ENCODE peak calls at places on chromosomes 7 and 10, in four cellular contexts. Z is substantia nigra, P is GM12891, E is activated T-cell treated with anti-CD3 and anti-CD28 coated beads for 1 hour. B is an unnamed sample.

GRCh38 chr7:45235905-45236304 is 78.3 kb downstream of the RAMP3 start:
- DNase-seq in Z (no peak), P (no peak), E (no peak), B (no peak)

GRCh38 chr10:44388641-44389040 is 3.7 kb upstream of the CXCL12 start:
- DNase-seq in Z (no peak), P (no peak), E (no peak), B (no peak)

GRCh38 chr7:16839646-16840045 is 34.8 kb upstream of the AGR2 start:
- DNase-seq in Z (no peak), P (no peak), E (no peak), B (no peak)

GRCh38 chr7:132650498-132650897 is 74.2 kb upstream of the PLXNA4 start:
- DNase-seq in Z (no peak), P (no peak), E (no peak), B (no peak)

GRCh38 chr7:33946094-33946699 is 40.9 kb downstream of the BMPER start:
- DNase-seq in Z (no peak), P (no peak), E (no peak), B (no peak)

GRCh38 chr10:130804778-130805634 is 506.5 kb downstream of the TCERG1L start:
- DNase-seq in Z (no peak), P (no peak), E (no peak), B (no peak)

GRCh38 chr7:113816639-113817038 is 102.2 kb downstream of the PPP1R3A start:
- DNase-seq in Z (no peak), P (no peak), E (no peak), B (no peak)

GRCh38 chr10:61903184-61903990 is 1.9 kb downstream of the ARID5B start:
- DNase-seq in Z (peak), P (no peak), E (peak), B (peak)

GRCh38 chr10:22737587-22737986 is 23.2 kb upstream of the PIP4K2A start:
- DNase-seq in Z (no peak), P (no peak), E (no peak), B (peak)

GRCh38 chr7:54940748-54941147 is 78.1 kb upstream of the EGFR start:
- DNase-seq in Z (no peak), P (no peak), E (no peak), B (no peak)

GRCh38 chr10:79608505-79609375 is 2.0 kb upstream of the SFTPA1 start:
- DNase-seq in Z (no peak), P (peak), E (peak), B (peak)

GRCh38 chr7:90655566-90655965 is 59.4 kb downstream of the CDK14 start:
- DNase-seq in Z (no peak), P (no peak), E (no peak), B (no peak)

GRCh38 chr7:158716802-158717201 is 12.2 kb upstream of the NCAPG2 start:
- DNase-seq in Z (no peak), P (no peak), E (no peak), B (no peak)

GRCh38 chr7:2725178-2726105 is 37.4 kb downstream of the AMZ1 start:
- DNase-seq in Z (no peak), P (no peak), E (no peak), B (peak)

GRCh38 chr7:69198250-69198649 is 400.0 kb upstream of the AUTS2 start:
- DNase-seq in Z (no peak), P (no peak), E (no peak), B (no peak)

GRCh38 chr10:73886625-73887024 is 12.3 kb upstream of the CAMK2G start:
- DNase-seq in Z (no peak), P (no peak), E (no peak), B (no peak)

GRCh38 chr7:37901236-37901827 is 15.3 kb downstream of the SFRP4 start:
- DNase-seq in Z (no peak), P (no peak), E (no peak), B (no peak)

GRCh38 chr7:114423218-114423496 is 8.5 kb downstream of the FOXP2 start:
- DNase-seq in Z (no peak), P (no peak), E (no peak), B (no peak)

GRCh38 chr7:3042861-3043489 is 692 bp downstream of the CARD11 start:
- DNase-seq in Z (no peak), P (peak), E (peak), B (no peak)

GRCh38 chr10:102669206-102670064 is 25.2 kb downstream of the TRIM8 start:
- DNase-seq in Z (no peak), P (no peak), E (no peak), B (peak)

GRCh38 chr7:12699299-12699698 is 11.9 kb downstream of the ARL4A start:
- DNase-seq in Z (no peak), P (no peak), E (no peak), B (no peak)

GRCh38 chr7:72751978-72752377 is 76.0 kb downstream of the TYW1B start:
- DNase-seq in Z (no peak), P (no peak), E (no peak), B (no peak)

GRCh38 chr10:120607016-120607709 is 150.1 kb downstream of the PLPP4 start:
- DNase-seq in Z (no peak), P (no peak), E (no peak), B (no peak)

GRCh38 chr7:128113839-128114238 is 82.6 kb upstream of the LRRC4 start:
- DNase-seq in Z (no peak), P (no peak), E (no peak), B (no peak)

GRCh38 chr7:1105189-1105588 is 17.3 kb downstream of the GPER1 start:
- DNase-seq in Z (no peak), P (no peak), E (no peak), B (no peak)

GRCh38 chr7:104130726-104131125 is 77.1 kb downstream of the ORC5 start:
- DNase-seq in Z (no peak), P (no peak), E (no peak), B (no peak)

GRCh38 chr7:159141159-159141558 is 3.5 kb downstream of the VIPR2 start:
- DNase-seq in Z (no peak), P (no peak), E (no peak), B (no peak)

GRCh38 chr10:121070671-121071070 is 219.5 kb downstream of the WDR11 start:
- DNase-seq in Z (no peak), P (no peak), E (no peak), B (no peak)

GRCh38 chr10:72875250-72876055 is 18.1 kb upstream of the OIT3 start:
- DNase-seq in Z (no peak), P (no peak), E (no peak), B (no peak)

GRCh38 chr10:103713676-103714075 is 141.7 kb downstream of the SH3PXD2A start:
- DNase-seq in Z (no peak), P (no peak), E (no peak), B (no peak)

GRCh38 chr7:65980478-65981250 is 1.3 kb downstream of the GUSB start:
- DNase-seq in Z (no peak), P (peak), E (peak), B (peak)

GRCh38 chr7:74183653-74184450 is 9.7 kb downstream of the EIF4H start:
- DNase-seq in Z (no peak), P (no peak), E (no peak), B (no peak)

GRCh38 chr7:7183061-7183832 is 903 bp downstream of the C1GALT1 start:
- DNase-seq in Z (no peak), P (peak), E (peak), B (peak)

GRCh38 chr7:67777119-67777518 is 780.5 kb downstream of the TYW1 start:
- DNase-seq in Z (no peak), P (no peak), E (no peak), B (peak)